ENCODE peak calls at places on chromosome 9, in seven cellular contexts. M, Z, Q, B, I, L and E are unnamed samples.

GRCh38 chr9:97788763-97789663 is 64.0 kb upstream of the FOXE1 start:
- DNase-seq in M (no peak), Z (no peak), Q (no peak), B (peak; percentile 77), I (no peak), L (no peak), E (no peak)

GRCh38 chr9:6224393-6225154 is 9.0 kb downstream of the IL33 start:
- DNase-seq in M (no peak), Z (peak; percentile 22), Q (no peak), B (peak; percentile 44), I (no peak), L (no peak), E (no peak)

GRCh38 chr9:107153336-107153735 is 129.7 kb upstream of the RAD23B start:
- DNase-seq in M (no peak), Z (no peak), Q (no peak), B (peak; percentile 29), I (no peak), L (no peak), E (no peak)

GRCh38 chr9:129235931-129236331 is 57.9 kb upstream of the IER5L start:
- DNase-seq in M (peak; percentile 22), Z (no peak), Q (no peak), B (no peak), I (no peak), L (peak; percentile 57), E (peak; percentile 73)

GRCh38 chr9:124503713-124504529 is 3.3 kb downstream of the NR5A1 start:
- DNase-seq in M (no peak), Z (no peak), Q (no peak), B (no peak), I (no peak), L (no peak), E (no peak)

GRCh38 chr9:30197954-30198353 is 2186.5 kb upstream of the ACO1 start:
- DNase-seq in M (no peak), Z (no peak), Q (no peak), B (peak; percentile 27), I (no peak), L (no peak), E (no peak)

GRCh38 chr9:137241490-137242328 is 622 bp downstream of the TUBB4B start:
- DNase-seq in M (peak; percentile 80), Z (no peak), Q (no peak), B (peak; percentile 71), I (no peak), L (peak; percentile 68), E (peak; percentile 63)

GRCh38 chr9:128250839-128251558 is 24.8 kb downstream of the GOLGA2 start:
- DNase-seq in M (no peak), Z (no peak), Q (no peak), B (no peak), I (no peak), L (no peak), E (no peak)

GRCh38 chr9:33850267-33850629 is 33.3 kb downstream of the UBE2R2 start:
- DNase-seq in M (no peak), Z (no peak), Q (no peak), B (no peak), I (no peak), L (no peak), E (no peak)

GRCh38 chr9:134930404-134930803 is 12.7 kb upstream of the FCN1 start:
- DNase-seq in M (no peak), Z (no peak), Q (no peak), B (no peak), I (no peak), L (no peak), E (no peak)

GRCh38 chr9:136107155-136107952 is 11.3 kb downstream of the TMEM250 start:
- DNase-seq in M (no peak), Z (no peak), Q (no peak), B (no peak), I (no peak), L (peak; percentile 28), E (peak; percentile 41)

GRCh38 chr9:35340046-35340445 is 149.9 kb upstream of the RUSC2 start:
- DNase-seq in M (no peak), Z (no peak), Q (no peak), B (no peak), I (no peak), L (no peak), E (no peak)

GRCh38 chr9:134046894-134047681 is 20.7 kb downstream of the BRD3 start:
- DNase-seq in M (peak; percentile 59), Z (no peak), Q (no peak), B (no peak), I (no peak), L (no peak), E (no peak)

GRCh38 chr9:20315672-20316071 is 306.6 kb downstream of the MLLT3 start:
- DNase-seq in M (no peak), Z (no peak), Q (no peak), B (peak; percentile 51), I (no peak), L (no peak), E (no peak)

GRCh38 chr9:99105152-99106043 is 485 bp downstream of the TGFBR1 start:
- DNase-seq in M (peak; percentile 89), Z (no peak), Q (peak; percentile 90), B (peak; percentile 72), I (no peak), L (peak; percentile 48), E (peak; percentile 35)

GRCh38 chr9:100317706-100318105 is 35.0 kb downstream of the TEX10 start:
- DNase-seq in M (no peak), Z (no peak), Q (no peak), B (peak; percentile 9), I (no peak), L (no peak), E (no peak)

GRCh38 chr9:99092643-99093491 is 12.0 kb upstream of the TGFBR1 start:
- DNase-seq in M (peak; percentile 26), Z (no peak), Q (no peak), B (no peak), I (no peak), L (peak; percentile 57), E (peak; percentile 30)